ENCODE peak calls at places on chromosomes 12 and 14, in ten cellular contexts. Q is central memory CD4-positive, alpha-beta T cell; Y is hypothalamus; N is nephron progenitor cell; E is mucosa of gallbladder; L is HFFc6; C is tibial artery; O is mammary epithelial cell; U is NCI-H1417; W is GM12865. B is an unnamed sample.

GRCh38 chr12:19095869-19096480 is 33.6 kb upstream of the PLEKHA5 start:
- DNase-seq in E (no peak), O (peak; percentile 69), L (peak; percentile 5), N (no peak), U (no peak), Q (no peak), Y (no peak), C (no peak), W (no peak), B (no peak)

GRCh38 chr12:75579552-75579951 is 68.1 kb upstream of the KRR1 start:
- DNase-seq in W (no peak), O (no peak), E (no peak), Q (no peak), U (no peak), C (no peak), L (no peak), Y (no peak), N (no peak), B (no peak)

GRCh38 chr12:70002097-70002911 is 177.3 kb downstream of the MYRFL start:
- DNase-seq in L (no peak), N (no peak), O (no peak), W (no peak), Y (no peak), U (no peak), C (no peak), Q (no peak), E (no peak), B (no peak)

GRCh38 chr14:89231426-89232113 is 185.5 kb downstream of the FOXN3 start:
- DNase-seq in L (no peak), Y (no peak), U (no peak), N (no peak), C (no peak), E (no peak), Q (no peak), O (no peak), W (no peak), B (no peak)

GRCh38 chr12:113438523-113439300 is 16.5 kb downstream of the SDSL start:
- DNase-seq in E (no peak), Y (no peak), Q (no peak), U (no peak), L (no peak), C (no peak), N (no peak), W (no peak), O (no peak), B (no peak)

GRCh38 chr14:33567736-33568124 is 383.1 kb downstream of the EGLN3 start:
- DNase-seq in L (no peak), W (no peak), C (no peak), O (no peak), Q (no peak), E (no peak), Y (no peak), N (no peak), U (no peak), B (no peak)

GRCh38 chr14:63302135-63302534 is 16.6 kb downstream of the GPHB5 start:
- DNase-seq in C (no peak), L (no peak), U (no peak), E (no peak), O (no peak), Q (no peak), N (peak; percentile 13), W (no peak), Y (no peak), B (no peak)

GRCh38 chr14:93318927-93319326 is 13.9 kb downstream of the BTBD7 start:
- DNase-seq in N (peak; percentile 15), E (no peak), C (no peak), O (no peak), Y (no peak), L (peak; percentile 29), Q (no peak), U (no peak), W (no peak), B (no peak)

GRCh38 chr12:75783093-75783877 is 248.3 kb downstream of the PHLDA1 start:
- DNase-seq in Q (no peak), Y (no peak), N (no peak), W (no peak), U (no peak), L (peak; percentile 11), E (no peak), C (peak; percentile 74), O (no peak), B (no peak)

GRCh38 chr14:48857366-48857765 is 728.8 kb downstream of the RPS29 start:
- DNase-seq in E (no peak), Q (no peak), U (no peak), Y (no peak), C (no peak), L (no peak), N (no peak), W (no peak), O (no peak), B (no peak)

GRCh38 chr12:114316076-114316475 is 89.9 kb downstream of the TBX5 start:
- DNase-seq in Y (no peak), O (no peak), L (peak; percentile 75), C (no peak), E (no peak), N (no peak), Q (no peak), W (no peak), U (no peak), B (no peak)

GRCh38 chr12:131615316-131616053 is 95.4 kb upstream of the SFSWAP start:
- DNase-seq in Q (no peak), O (no peak), Y (no peak), U (no peak), L (no peak), E (no peak), C (no peak), N (no peak), W (no peak), B (peak; percentile 6)

GRCh38 chr12:3838065-3838464 is 35.1 kb downstream of the PARP11 start:
- DNase-seq in Q (no peak), W (no peak), Y (no peak), E (no peak), U (no peak), N (no peak), C (no peak), O (no peak), L (no peak), B (no peak)

GRCh38 chr14:103128631-103129300 is 5.5 kb downstream of the TNFAIP2 start:
- DNase-seq in L (no peak), E (no peak), N (no peak), O (peak; percentile 48), Y (no peak), W (no peak), Q (no peak), U (no peak), C (no peak), B (no peak)

GRCh38 chr12:8088574-8088973 is 6.5 kb downstream of the NECAP1 start:
- DNase-seq in N (no peak), W (peak; percentile 66), O (no peak), E (no peak), Q (peak; percentile 56), C (no peak), L (no peak), Y (no peak), U (no peak), B (no peak)

GRCh38 chr14:64611358-64612020 is 61.7 kb downstream of the PPP1R36 start:
- DNase-seq in E (no peak), Y (no peak), N (no peak), Q (no peak), L (peak; percentile 23), C (no peak), W (no peak), O (no peak), U (no peak), B (peak; percentile 61)

GRCh38 chr12:112096070-112096469 is 12.5 kb downstream of the NAA25 start:
- DNase-seq in N (no peak), C (no peak), Q (no peak), L (no peak), W (peak; percentile 60), E (no peak), O (no peak), U (no peak), Y (no peak), B (no peak)

GRCh38 chr12:98868076-98868475 is 223.0 kb downstream of the APAF1 start:
- DNase-seq in L (no peak), C (no peak), O (no peak), W (no peak), N (no peak), Y (no peak), U (no peak), Q (no peak), E (no peak), B (no peak)

GRCh38 chr14:106436310-106436905 is 910.0 kb downstream of the TMEM121 start:
- DNase-seq in C (no peak), O (no peak), U (no peak), N (peak; percentile 2), E (peak; percentile 31), Y (no peak), Q (peak; percentile 61), W (peak; percentile 51), L (no peak), B (no peak)

GRCh38 chr14:52399886-52400599 is 85.9 kb downstream of the PTGER2 start:
- DNase-seq in L (no peak), U (no peak), Q (no peak), E (no peak), O (no peak), N (no peak), W (no peak), Y (no peak), C (no peak), B (peak; percentile 29)

GRCh38 chr14:31692376-31692781 is 131.2 kb downstream of the NUBPL start:
- DNase-seq in Y (no peak), N (no peak), Q (no peak), C (no peak), L (no peak), E (no peak), O (no peak), U (peak; percentile 37), W (no peak), B (no peak)

GRCh38 chr12:114936148-114937099 is 252.4 kb upstream of the TBX3 start:
- DNase-seq in Q (no peak), E (no peak), Y (no peak), O (peak; percentile 59), L (peak; percentile 74), U (no peak), C (no peak), W (no peak), N (no peak), B (peak; percentile 85)